ENCODE peak calls at places on chromosomes 11 and 22, in five cellular contexts. R, C, E, J and Q are unnamed samples.

GRCh38 chr11:1108246-1108900 is 33.7 kb downstream of the MUC2 start:
- DNase-seq in R (no peak), C (no peak), E (no peak), J (no peak), Q (no peak)

GRCh38 chr11:57597461-57597892 is at the start of gene SERPING1:
- DNase-seq in R (peak), C (no peak), E (no peak), J (no peak), Q (no peak)

GRCh38 chr11:34199525-34199924 is 94.1 kb downstream of the NAT10 start:
- DNase-seq in R (no peak), C (no peak), E (no peak), J (no peak), Q (no peak)

GRCh38 chr22:24566899-24567511 is 11.2 kb downstream of the SNRPD3 start:
- DNase-seq in R (no peak), C (no peak), E (no peak), J (no peak), Q (no peak)

GRCh38 chr22:41831828-41832552 is 915 bp upstream of the SREBF2 start:
- DNase-seq in R (no peak), C (no peak), E (no peak), J (no peak), Q (no peak)

GRCh38 chr11:95485115-95485900 is 254.3 kb upstream of the SESN3 start:
- DNase-seq in R (no peak), C (no peak), E (no peak), J (no peak), Q (no peak)

GRCh38 chr11:73173755-73174494 is 31.8 kb upstream of the FCHSD2 start:
- DNase-seq in R (no peak), C (no peak), E (no peak), J (no peak), Q (no peak)

GRCh38 chr11:66852466-66853241 is 4.2 kb upstream of the LRFN4 start:
- DNase-seq in R (peak), C (no peak), E (no peak), J (no peak), Q (no peak)

GRCh38 chr11:117945047-117945820 is 16.0 kb upstream of the TMPRSS13 start:
- DNase-seq in R (no peak), C (no peak), E (no peak), J (no peak), Q (no peak)

GRCh38 chr22:45805413-45805812 is 133.8 kb downstream of the ATXN10 start:
- DNase-seq in R (no peak), C (no peak), E (no peak), J (no peak), Q (no peak)

GRCh38 chr11:87022738-87023137 is 15.0 kb upstream of the TMEM135 start:
- DNase-seq in R (no peak), C (no peak), E (no peak), J (no peak), Q (no peak)

GRCh38 chr11:124766156-124766555 is 4.1 kb upstream of the ESAM start:
- DNase-seq in R (no peak), C (no peak), E (no peak), J (no peak), Q (no peak)

GRCh38 chr11:67379061-67380058 is 6.0 kb upstream of the CLCF1 start:
- DNase-seq in R (no peak), C (no peak), E (no peak), J (no peak), Q (no peak)

GRCh38 chr11:117993988-117994741 is 8.0 kb downstream of the IL10RA start:
- DNase-seq in R (no peak), C (no peak), E (no peak), J (no peak), Q (no peak)

GRCh38 chr11:124740277-124740882 is 638 bp downstream of the NRGN start:
- DNase-seq in R (peak), C (no peak), E (peak), J (no peak), Q (peak)

GRCh38 chr22:36365020-36365411 is 22.8 kb downstream of the MYH9 start:
- DNase-seq in R (no peak), C (no peak), E (peak), J (peak), Q (peak)

GRCh38 chr11:2669926-2670469 is 29.8 kb downstream of the KCNQ1OT1 start:
- DNase-seq in R (no peak), C (no peak), E (no peak), J (no peak), Q (no peak)

GRCh38 chr11:12724301-12725046 is 50.3 kb downstream of the TEAD1 start:
- DNase-seq in R (no peak), C (no peak), E (no peak), J (no peak), Q (no peak)

GRCh38 chr11:33040127-33040861 is 922 bp downstream of the TCP11L1 start:
- DNase-seq in R (no peak), C (peak), E (peak), J (no peak), Q (peak)

GRCh38 chr11:34300571-34301295 is 57.1 kb downstream of the ABTB2 start:
- DNase-seq in R (no peak), C (no peak), E (no peak), J (no peak), Q (no peak)

GRCh38 chr11:64745219-64745522 is 1.2 kb upstream of the RASGRP2 start:
- DNase-seq in R (peak), C (no peak), E (peak), J (no peak), Q (peak)

GRCh38 chr11:69642913-69643632 is 2.1 kb downstream of the CCND1 start:
- DNase-seq in R (peak), C (peak), E (peak), J (no peak), Q (peak)